ENCODE peak calls at places on chromosomes 13 and 19, in five cellular contexts. B is OCI-M1; K is HFFc6; A is activated T-cell treated with anti-CD3 and anti-CD28 coated beads, Interleukin-2, amount 50 U/mL, for 4 hours; Y is HS-27A. V is an unnamed sample.
A peak's percentile ranks its signal among the peaks of the same experiment; 100 is the strongest.

GRCh38 chr13:96473463-96474157 is 383.7 kb downstream of the HS6ST3 start:
- DNase-seq in K (no peak), Y (no peak), A (no peak), B (no peak), V (no peak)

GRCh38 chr13:64928704-64929499 is 2301.2 kb downstream of the PCDH9 start:
- DNase-seq in B (peak; percentile 57), A (no peak), Y (peak; percentile 35), K (peak; percentile 88), V (no peak)

GRCh38 chr13:106795847-106796246 is 227.9 kb upstream of the ARGLU1 start:
- DNase-seq in Y (no peak), A (no peak), B (peak; percentile 24), K (no peak), V (no peak)

GRCh38 chr13:82772802-82773201 is 1109.5 kb downstream of the SLITRK1 start:
- DNase-seq in A (no peak), Y (no peak), K (peak; percentile 46), B (peak; percentile 64), V (no peak)

GRCh38 chr19:47109541-47110375 is 3.8 kb downstream of the ZC3H4 start:
- DNase-seq in Y (no peak), A (peak; percentile 40), K (peak; percentile 44), B (peak; percentile 80), V (peak; percentile 74)

GRCh38 chr19:44641460-44641859 is 2.2 kb upstream of the PVR start:
- DNase-seq in A (no peak), Y (no peak), B (no peak), K (no peak), V (no peak)

GRCh38 chr19:5621311-5621944 is 1.1 kb downstream of the SAFB2 start:
- DNase-seq in K (no peak), A (no peak), Y (no peak), B (no peak), V (no peak)

GRCh38 chr13:76903544-76904162 is 17.4 kb upstream of the KCTD12 start:
- DNase-seq in A (peak; percentile 64), K (peak; percentile 70), Y (no peak), B (peak; percentile 87), V (peak; percentile 72)

GRCh38 chr13:113927661-113928581 is 46.0 kb downstream of the C13orf46 start:
- DNase-seq in B (no peak), Y (peak; percentile 80), A (no peak), K (peak; percentile 98), V (no peak)

GRCh38 chr19:53507523-53508442 is 30.2 kb upstream of the ZNF331 start:
- DNase-seq in B (peak; percentile 92), A (no peak), Y (peak; percentile 34), K (no peak), V (no peak)

GRCh38 chr13:24502567-24503375 is 9.8 kb downstream of the PARP4 start:
- DNase-seq in B (no peak), Y (no peak), A (no peak), K (peak; percentile 53), V (no peak)

GRCh38 chr19:4694211-4694987 is 24.3 kb upstream of the MYDGF start:
- DNase-seq in Y (peak; percentile 57), A (no peak), B (no peak), K (peak; percentile 96), V (peak; percentile 69)

GRCh38 chr19:47700934-47701716 is 12.1 kb upstream of the EHD2 start:
- DNase-seq in B (no peak), Y (no peak), A (no peak), K (no peak), V (no peak)

GRCh38 chr13:26651234-26651633 is 93.8 kb downstream of the WASF3 start:
- DNase-seq in Y (no peak), A (no peak), K (no peak), B (no peak), V (no peak)

GRCh38 chr19:38538793-38539528 is 78.8 kb downstream of the MAP4K1 start:
- DNase-seq in A (no peak), K (no peak), B (peak; percentile 43), Y (no peak), V (no peak)

GRCh38 chr13:69524459-69525155 is 583.0 kb upstream of the ATXN8OS start:
- DNase-seq in K (no peak), Y (no peak), A (no peak), B (peak; percentile 56), V (peak; percentile 9)

GRCh38 chr13:27969073-27969865 is at the start of gene CDX2:
- DNase-seq in K (no peak), A (no peak), Y (no peak), B (no peak), V (no peak)

GRCh38 chr19:4077800-4078683 is 11.3 kb upstream of the ZBTB7A start:
- DNase-seq in A (peak; percentile 55), Y (no peak), B (peak; percentile 75), K (no peak), V (peak; percentile 76)

GRCh38 chr13:60260440-60260839 is 96.7 kb upstream of the DIAPH3 start:
- DNase-seq in Y (no peak), K (no peak), B (no peak), A (no peak), V (no peak)

GRCh38 chr13:37985281-37985680 is 115.7 kb upstream of the TRPC4 start:
- DNase-seq in B (no peak), A (no peak), Y (no peak), K (no peak), V (no peak)

GRCh38 chr13:37187110-37187509 is 81.6 kb upstream of the CSNK1A1L start:
- DNase-seq in K (peak; percentile 77), A (no peak), B (no peak), Y (no peak), V (no peak)

GRCh38 chr13:97384366-97384765 is 49.6 kb upstream of the RAP2A start:
- DNase-seq in B (no peak), Y (no peak), A (no peak), K (no peak), V (peak; percentile 62)

GRCh38 chr19:38784224-38784623 is 4.8 kb upstream of the LGALS7B start:
- DNase-seq in B (no peak), K (no peak), A (no peak), Y (no peak), V (no peak)

GRCh38 chr13:99033814-99034213 is 56.0 kb upstream of the DOCK9 start:
- DNase-seq in A (no peak), Y (no peak), K (peak; percentile 36), B (peak; percentile 66), V (peak; percentile 2)